ENCODE peak calls at places on chromosomes 4 and X, in nine cellular contexts. L is astrocyte of the spinal cord; O is activated CD8-positive, alpha-beta memory T cell treated with anti-CD3 and anti-CD28 coated beads, Interleukin-2, amount 50 U/mL, for 48 hours; S is Panc1; X is foreskin fibroblast; K is GM04504; J is left colon; F is uterus; A is CD8-positive, alpha-beta memory T cell. T is an unnamed sample.

GRCh38 chrX:53992589-53992988 is 51.7 kb downstream of the PHF8 start:
- DNase-seq in L (no peak), O (no peak), S (no peak), X (no peak), K (no peak), J (no peak), F (no peak), A (no peak), T (no peak)

GRCh38 chr4:106898621-106899230 is 137.4 kb downstream of the DKK2 start:
- DNase-seq in L (peak), O (no peak), S (peak), X (peak), K (peak), J (peak), F (no peak), A (no peak), T (no peak)

GRCh38 chr4:186643501-186644315 is 79.9 kb downstream of the FAT1 start:
- DNase-seq in L (peak), O (no peak), S (no peak), X (peak), K (peak), J (no peak), F (no peak), A (no peak), T (no peak)

GRCh38 chr4:112523764-112524505 is 8.0 kb upstream of the NEUROG2 start:
- DNase-seq in L (no peak), O (peak), S (no peak), X (peak), K (no peak), J (peak), F (no peak), A (peak), T (peak)

GRCh38 chr4:144649646-144650045 is 3.7 kb downstream of the HHIP start:
- DNase-seq in L (peak), O (no peak), S (no peak), X (no peak), K (no peak), J (no peak), F (no peak), A (no peak), T (no peak)

GRCh38 chr4:7811536-7812190 is 128.0 kb downstream of the AFAP1 start:
- DNase-seq in L (no peak), O (no peak), S (no peak), X (no peak), K (no peak), J (peak), F (peak), A (no peak), T (no peak)

GRCh38 chrX:134634691-134635090 is 23.6 kb downstream of the PLAC1 start:
- DNase-seq in L (peak), O (no peak), S (no peak), X (peak), K (no peak), J (no peak), F (no peak), A (no peak), T (no peak)

GRCh38 chr4:166594326-166594946 is 639.9 kb downstream of the SPOCK3 start:
- DNase-seq in L (peak), O (no peak), S (peak), X (peak), K (no peak), J (peak), F (no peak), A (no peak), T (no peak)

GRCh38 chr4:84968936-84969335 is 2.4 kb upstream of the WDFY3 start:
- DNase-seq in L (no peak), O (no peak), S (no peak), X (no peak), K (no peak), J (no peak), F (no peak), A (no peak), T (no peak)